ENCODE peak calls at places on chromosome 3, in seven cellular contexts. One of them, this sample, is unnamed.

GRCh38 chr3:23113455-23114171 is 89.5 kb upstream of the UBE2E2 start:
- DNase-seq in lung: no peak
- DNase-seq in body of pancreas: no peak
- DNase-seq in A549: peak; percentile 25
- DNase-seq in heart right ventricle: no peak
- DNase-seq in ovary: no peak
- DNase-seq in mammary epithelial cell: peak; percentile 91
- DNase-seq in this sample: no peak

GRCh38 chr3:64218746-64219145 is 6.5 kb downstream of the PRICKLE2 start:
- DNase-seq in lung: no peak
- DNase-seq in body of pancreas: no peak
- DNase-seq in A549: no peak
- DNase-seq in heart right ventricle: no peak
- DNase-seq in ovary: no peak
- DNase-seq in mammary epithelial cell: no peak
- DNase-seq in this sample: no peak

GRCh38 chr3:52428151-52429005 is 16.5 kb downstream of the SEMA3G start:
- DNase-seq in lung: peak; percentile 66
- DNase-seq in body of pancreas: peak; percentile 80
- DNase-seq in A549: peak; percentile 61
- DNase-seq in heart right ventricle: peak; percentile 81
- DNase-seq in ovary: peak; percentile 75
- DNase-seq in mammary epithelial cell: peak; percentile 60
- DNase-seq in this sample: no peak

GRCh38 chr3:188071636-188072035 is 82.3 kb upstream of the LPP start:
- DNase-seq in lung: no peak
- DNase-seq in body of pancreas: no peak
- DNase-seq in A549: no peak
- DNase-seq in heart right ventricle: no peak
- DNase-seq in ovary: no peak
- DNase-seq in mammary epithelial cell: no peak
- DNase-seq in this sample: no peak

GRCh38 chr3:84601303-84601702 is 357.5 kb upstream of the CADM2 start:
- DNase-seq in lung: no peak
- DNase-seq in body of pancreas: no peak
- DNase-seq in A549: no peak
- DNase-seq in heart right ventricle: no peak
- DNase-seq in ovary: no peak
- DNase-seq in mammary epithelial cell: no peak
- DNase-seq in this sample: peak; percentile 16

GRCh38 chr3:134330895-134331810 is 43.1 kb downstream of the AMOTL2 start:
- DNase-seq in lung: no peak
- DNase-seq in body of pancreas: no peak
- DNase-seq in A549: peak; percentile 67
- DNase-seq in heart right ventricle: no peak
- DNase-seq in ovary: no peak
- DNase-seq in mammary epithelial cell: peak; percentile 54
- DNase-seq in this sample: no peak

GRCh38 chr3:64555351-64555750 is 132.4 kb downstream of the ADAMTS9 start:
- DNase-seq in lung: no peak
- DNase-seq in body of pancreas: no peak
- DNase-seq in A549: no peak
- DNase-seq in heart right ventricle: no peak
- DNase-seq in ovary: no peak
- DNase-seq in mammary epithelial cell: no peak
- DNase-seq in this sample: no peak

GRCh38 chr3:31444220-31445142 is 88.2 kb upstream of the STT3B start:
- DNase-seq in lung: no peak
- DNase-seq in body of pancreas: no peak
- DNase-seq in A549: no peak
- DNase-seq in heart right ventricle: no peak
- DNase-seq in ovary: no peak
- DNase-seq in mammary epithelial cell: no peak
- DNase-seq in this sample: no peak

GRCh38 chr3:173639098-173639497 is 241.6 kb downstream of the NLGN1 start:
- DNase-seq in lung: no peak
- DNase-seq in body of pancreas: no peak
- DNase-seq in A549: no peak
- DNase-seq in heart right ventricle: no peak
- DNase-seq in ovary: no peak
- DNase-seq in mammary epithelial cell: no peak
- DNase-seq in this sample: no peak

GRCh38 chr3:100230715-100231114 is 30.1 kb upstream of the TBC1D23 start:
- DNase-seq in lung: no peak
- DNase-seq in body of pancreas: no peak
- DNase-seq in A549: no peak
- DNase-seq in heart right ventricle: no peak
- DNase-seq in ovary: no peak
- DNase-seq in mammary epithelial cell: no peak
- DNase-seq in this sample: no peak

GRCh38 chr3:52162250-52162872 is 8.1 kb upstream of the POC1A start:
- DNase-seq in lung: no peak
- DNase-seq in body of pancreas: no peak
- DNase-seq in A549: no peak
- DNase-seq in heart right ventricle: no peak
- DNase-seq in ovary: no peak
- DNase-seq in mammary epithelial cell: no peak
- DNase-seq in this sample: no peak

GRCh38 chr3:129228891-129229585 is 20.4 kb upstream of the COPG1 start:
- DNase-seq in lung: no peak
- DNase-seq in body of pancreas: peak; percentile 15
- DNase-seq in A549: peak; percentile 60
- DNase-seq in heart right ventricle: no peak
- DNase-seq in ovary: no peak
- DNase-seq in mammary epithelial cell: peak; percentile 78
- DNase-seq in this sample: no peak
- H3K4me1 ChIP-seq in lung: peaks cover 14% of the 10 kb centered on the region
- H3K4me1 ChIP-seq in body of pancreas: peaks cover 17% of the 10 kb centered on the region
- H3K4me1 ChIP-seq in A549: peaks cover 67% of the 10 kb centered on the region
- H3K4me1 ChIP-seq in heart right ventricle: peaks cover 38% of the 10 kb centered on the region
- H3K4me1 ChIP-seq in ovary: peaks cover 13% of the 10 kb centered on the region
- H3K4me1 ChIP-seq in mammary epithelial cell: peaks cover 54% of the 10 kb centered on the region
- H3K4me1 ChIP-seq in this sample: peaks cover 4% of the 10 kb centered on the region

GRCh38 chr3:124837065-124837464 is 50.1 kb downstream of the ITGB5 start:
- DNase-seq in lung: no peak
- DNase-seq in body of pancreas: no peak
- DNase-seq in A549: no peak
- DNase-seq in heart right ventricle: no peak
- DNase-seq in ovary: no peak
- DNase-seq in mammary epithelial cell: no peak
- DNase-seq in this sample: no peak
- H3K4me1 ChIP-seq in lung: peaks cover 17% of the 10 kb centered on the region
- H3K4me1 ChIP-seq in body of pancreas: peaks cover 23% of the 10 kb centered on the region
- H3K4me1 ChIP-seq in A549: peaks cover 91% of the 10 kb centered on the region
- H3K4me1 ChIP-seq in heart right ventricle: peaks cover 66% of the 10 kb centered on the region
- H3K4me1 ChIP-seq in ovary: peaks cover 21% of the 10 kb centered on the region
- H3K4me1 ChIP-seq in mammary epithelial cell: peaks cover 50% of the 10 kb centered on the region
- H3K4me1 ChIP-seq in this sample: peaks cover 6% of the 10 kb centered on the region

DNA sequence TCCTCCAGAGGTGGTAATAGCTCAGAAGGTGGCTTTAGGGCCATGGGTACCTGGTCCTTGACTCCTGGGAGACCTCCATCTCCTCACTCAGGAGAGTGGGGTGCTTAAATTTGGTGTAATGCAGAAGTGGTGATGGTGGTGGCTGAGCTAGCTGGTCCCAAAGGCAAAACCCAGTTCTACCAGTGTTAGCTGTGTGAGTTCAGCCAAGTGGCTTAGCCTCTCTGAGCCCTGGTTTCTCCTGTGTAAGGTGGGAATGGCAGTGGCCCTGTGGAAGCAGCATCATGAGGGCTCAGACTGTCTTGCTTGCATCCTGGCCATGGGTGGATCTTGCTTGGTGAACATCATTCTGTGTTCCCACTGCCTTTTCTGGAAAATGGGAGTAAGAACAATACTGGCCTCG is 9.4 kb downstream of the SEMA3F start:
- DNase-seq in lung: no peak
- DNase-seq in body of pancreas: no peak
- DNase-seq in A549: no peak
- DNase-seq in heart right ventricle: no peak
- DNase-seq in ovary: no peak
- DNase-seq in mammary epithelial cell: no peak
- DNase-seq in this sample: no peak
- H3K4me1 ChIP-seq in lung: peaks cover 53% of the 10 kb centered on the region
- H3K4me1 ChIP-seq in body of pancreas: peaks cover 4% of the 10 kb centered on the region
- H3K4me1 ChIP-seq in A549: peaks cover 95% of the 10 kb centered on the region
- H3K4me1 ChIP-seq in heart right ventricle: peaks cover 87% of the 10 kb centered on the region
- H3K4me1 ChIP-seq in ovary: peaks cover 24% of the 10 kb centered on the region
- H3K4me1 ChIP-seq in mammary epithelial cell: peaks cover 91% of the 10 kb centered on the region
- H3K4me1 ChIP-seq in this sample: peaks cover 9% of the 10 kb centered on the region

GRCh38 chr3:126526668-126527005 is 2.7 kb downstream of the CHST13 start:
- DNase-seq in lung: no peak
- DNase-seq in body of pancreas: no peak
- DNase-seq in A549: no peak
- DNase-seq in heart right ventricle: no peak
- DNase-seq in ovary: no peak
- DNase-seq in mammary epithelial cell: no peak
- DNase-seq in this sample: no peak
- H3K4me1 ChIP-seq in lung: peaks cover 6% of the 10 kb centered on the region
- H3K4me1 ChIP-seq in body of pancreas: peaks cover 29% of the 10 kb centered on the region
- H3K4me1 ChIP-seq in A549: peaks cover 24% of the 10 kb centered on the region
- H3K4me1 ChIP-seq in heart right ventricle: peaks cover 17% of the 10 kb centered on the region
- H3K4me1 ChIP-seq in ovary: no peaks in the 10 kb centered on the region
- H3K4me1 ChIP-seq in mammary epithelial cell: peaks cover 5% of the 10 kb centered on the region
- H3K4me1 ChIP-seq in this sample: peaks cover 5% of the 10 kb centered on the region

This sample was measured in iPS DF 6.9.